ENCODE peak calls at places on chromosomes 4 and X, in ten cellular contexts. One of them, this sample, is unnamed.

GRCh38 chrX:1606476-1606875 is 8.4 kb upstream of the ASMT start:
- DNase-seq in colonic mucosa: no peak
- DNase-seq in fibroblast of lung: no peak
- DNase-seq in upper lobe of left lung: no peak
- DNase-seq in fibroblast of mammary gland: no peak
- DNase-seq in CD8-positive, alpha-beta T cell: no peak
- DNase-seq in cardiac fibroblast: no peak
- DNase-seq in upper lobe of right lung: no peak
- DNase-seq in heart right ventricle: no peak
- DNase-seq in neural progenitor cell: no peak
- DNase-seq in this sample: no peak

GRCh38 chr4:102815981-102816380 is 11.4 kb downstream of the UBE2D3 start:
- DNase-seq in fibroblast of lung: peak; percentile 83
- DNase-seq in upper lobe of left lung: no peak
- DNase-seq in cardiac fibroblast: peak; percentile 52
- DNase-seq in colonic mucosa: no peak
- DNase-seq in neural progenitor cell: no peak
- DNase-seq in heart right ventricle: no peak
- DNase-seq in upper lobe of right lung: no peak
- DNase-seq in CD8-positive, alpha-beta T cell: no peak
- DNase-seq in fibroblast of mammary gland: peak; percentile 95
- DNase-seq in this sample: peak; percentile 31

GRCh38 chr4:8732681-8733243 is 138.9 kb downstream of the HMX1 start:
- DNase-seq in upper lobe of right lung: peak; percentile 42
- DNase-seq in upper lobe of left lung: no peak
- DNase-seq in cardiac fibroblast: no peak
- DNase-seq in colonic mucosa: no peak
- DNase-seq in CD8-positive, alpha-beta T cell: no peak
- DNase-seq in neural progenitor cell: no peak
- DNase-seq in fibroblast of mammary gland: no peak
- DNase-seq in heart right ventricle: no peak
- DNase-seq in fibroblast of lung: no peak
- DNase-seq in this sample: no peak

GRCh38 chr4:11228575-11228974 is 200.1 kb downstream of the HS3ST1 start:
- DNase-seq in fibroblast of lung: peak; percentile 1
- DNase-seq in heart right ventricle: no peak
- DNase-seq in CD8-positive, alpha-beta T cell: no peak
- DNase-seq in fibroblast of mammary gland: no peak
- DNase-seq in upper lobe of left lung: no peak
- DNase-seq in cardiac fibroblast: no peak
- DNase-seq in upper lobe of right lung: no peak
- DNase-seq in neural progenitor cell: no peak
- DNase-seq in colonic mucosa: no peak
- DNase-seq in this sample: no peak

GRCh38 chr4:56410247-56410646 is 23.0 kb upstream of the AASDH start:
- DNase-seq in fibroblast of mammary gland: peak; percentile 99
- DNase-seq in cardiac fibroblast: peak; percentile 98
- DNase-seq in fibroblast of lung: peak; percentile 98
- DNase-seq in upper lobe of left lung: no peak
- DNase-seq in colonic mucosa: peak; percentile 60
- DNase-seq in neural progenitor cell: peak; percentile 83
- DNase-seq in upper lobe of right lung: no peak
- DNase-seq in heart right ventricle: no peak
- DNase-seq in CD8-positive, alpha-beta T cell: no peak
- DNase-seq in this sample: peak; percentile 97

GRCh38 chr4:91427171-91427570 is 876.6 kb upstream of the GRID2 start:
- DNase-seq in upper lobe of left lung: no peak
- DNase-seq in CD8-positive, alpha-beta T cell: no peak
- DNase-seq in neural progenitor cell: no peak
- DNase-seq in cardiac fibroblast: no peak
- DNase-seq in heart right ventricle: no peak
- DNase-seq in fibroblast of mammary gland: no peak
- DNase-seq in upper lobe of right lung: no peak
- DNase-seq in colonic mucosa: no peak
- DNase-seq in fibroblast of lung: no peak
- DNase-seq in this sample: no peak

GRCh38 chr4:83889802-83890201 is 353.9 kb downstream of the GPAT3 start:
- DNase-seq in neural progenitor cell: no peak
- DNase-seq in upper lobe of left lung: no peak
- DNase-seq in CD8-positive, alpha-beta T cell: no peak
- DNase-seq in heart right ventricle: no peak
- DNase-seq in upper lobe of right lung: no peak
- DNase-seq in colonic mucosa: no peak
- DNase-seq in fibroblast of lung: no peak
- DNase-seq in cardiac fibroblast: peak; percentile 6
- DNase-seq in fibroblast of mammary gland: peak; percentile 41
- DNase-seq in this sample: peak; percentile 29

GRCh38 chr4:162838671-162839070 is 328.0 kb downstream of the NAF1 start:
- DNase-seq in colonic mucosa: peak; percentile 43
- DNase-seq in fibroblast of mammary gland: no peak
- DNase-seq in cardiac fibroblast: no peak
- DNase-seq in upper lobe of right lung: no peak
- DNase-seq in CD8-positive, alpha-beta T cell: no peak
- DNase-seq in neural progenitor cell: no peak
- DNase-seq in heart right ventricle: no peak
- DNase-seq in upper lobe of left lung: no peak
- DNase-seq in fibroblast of lung: no peak
- DNase-seq in this sample: no peak

GRCh38 chrX:115023139-115023538 is 5.7 kb upstream of the IL13RA2 start:
- DNase-seq in cardiac fibroblast: peak; percentile 70
- DNase-seq in fibroblast of lung: peak; percentile 63
- DNase-seq in heart right ventricle: no peak
- DNase-seq in upper lobe of left lung: no peak
- DNase-seq in neural progenitor cell: no peak
- DNase-seq in upper lobe of right lung: no peak
- DNase-seq in CD8-positive, alpha-beta T cell: no peak
- DNase-seq in fibroblast of mammary gland: peak; percentile 87
- DNase-seq in colonic mucosa: no peak
- DNase-seq in this sample: peak; percentile 24

GRCh38 chr4:26717332-26717731 is 133.4 kb downstream of the TBC1D19 start:
- DNase-seq in fibroblast of mammary gland: peak; percentile 92
- DNase-seq in heart right ventricle: no peak
- DNase-seq in upper lobe of left lung: no peak
- DNase-seq in neural progenitor cell: no peak
- DNase-seq in colonic mucosa: no peak
- DNase-seq in fibroblast of lung: peak; percentile 68
- DNase-seq in upper lobe of right lung: no peak
- DNase-seq in cardiac fibroblast: peak; percentile 57
- DNase-seq in CD8-positive, alpha-beta T cell: no peak
- DNase-seq in this sample: no peak

GRCh38 chr4:105369988-105370387 is 103.9 kb downstream of the PPA2 start:
- DNase-seq in heart right ventricle: no peak
- DNase-seq in colonic mucosa: no peak
- DNase-seq in neural progenitor cell: no peak
- DNase-seq in fibroblast of lung: peak; percentile 81
- DNase-seq in upper lobe of left lung: no peak
- DNase-seq in upper lobe of right lung: no peak
- DNase-seq in fibroblast of mammary gland: peak; percentile 14
- DNase-seq in cardiac fibroblast: no peak
- DNase-seq in CD8-positive, alpha-beta T cell: no peak
- DNase-seq in this sample: no peak

GRCh38 chrX:134542485-134542884 is 82.5 kb downstream of the HPRT1 start:
- DNase-seq in colonic mucosa: no peak
- DNase-seq in neural progenitor cell: no peak
- DNase-seq in heart right ventricle: no peak
- DNase-seq in fibroblast of mammary gland: peak; percentile 84
- DNase-seq in CD8-positive, alpha-beta T cell: no peak
- DNase-seq in upper lobe of left lung: no peak
- DNase-seq in cardiac fibroblast: peak; percentile 88
- DNase-seq in upper lobe of right lung: no peak
- DNase-seq in fibroblast of lung: peak; percentile 80
- DNase-seq in this sample: peak; percentile 48

GRCh38 chr4:159401791-159402380 is 299.0 kb downstream of the RAPGEF2 start:
- DNase-seq in colonic mucosa: no peak
- DNase-seq in upper lobe of left lung: no peak
- DNase-seq in heart right ventricle: no peak
- DNase-seq in neural progenitor cell: peak; percentile 11
- DNase-seq in fibroblast of lung: peak; percentile 66
- DNase-seq in cardiac fibroblast: peak; percentile 60
- DNase-seq in fibroblast of mammary gland: peak; percentile 97
- DNase-seq in CD8-positive, alpha-beta T cell: no peak
- DNase-seq in upper lobe of right lung: no peak
- DNase-seq in this sample: peak; percentile 52

GRCh38 chrX:20267924-20268701 is 1.4 kb upstream of the RPS6KA3 start:
- DNase-seq in upper lobe of left lung: peak; percentile 84
- DNase-seq in neural progenitor cell: peak; percentile 61
- DNase-seq in colonic mucosa: peak; percentile 51
- DNase-seq in heart right ventricle: peak; percentile 58
- DNase-seq in CD8-positive, alpha-beta T cell: peak; percentile 54
- DNase-seq in fibroblast of mammary gland: no peak
- DNase-seq in upper lobe of right lung: peak; percentile 74
- DNase-seq in fibroblast of lung: peak; percentile 43
- DNase-seq in cardiac fibroblast: peak; percentile 41
- DNase-seq in this sample: no peak

GRCh38 chr4:140004580-140005314 is 149.2 kb downstream of the MAML3 start:
- DNase-seq in fibroblast of lung: peak; percentile 51
- DNase-seq in neural progenitor cell: peak; percentile 92
- DNase-seq in CD8-positive, alpha-beta T cell: no peak
- DNase-seq in colonic mucosa: no peak
- DNase-seq in upper lobe of left lung: peak; percentile 66
- DNase-seq in cardiac fibroblast: peak; percentile 62
- DNase-seq in upper lobe of right lung: peak; percentile 71
- DNase-seq in fibroblast of mammary gland: peak; percentile 56
- DNase-seq in heart right ventricle: peak; percentile 64
- DNase-seq in this sample: no peak

GRCh38 chr4:182600093-182600492 is 317.1 kb downstream of the DCTD start:
- DNase-seq in fibroblast of mammary gland: peak; percentile 34
- DNase-seq in CD8-positive, alpha-beta T cell: no peak
- DNase-seq in upper lobe of right lung: no peak
- DNase-seq in upper lobe of left lung: no peak
- DNase-seq in colonic mucosa: no peak
- DNase-seq in heart right ventricle: no peak
- DNase-seq in neural progenitor cell: no peak
- DNase-seq in fibroblast of lung: no peak
- DNase-seq in cardiac fibroblast: no peak
- DNase-seq in this sample: no peak

GRCh38 chrX:20244936-20245335 is 21.8 kb downstream of the RPS6KA3 start:
- DNase-seq in heart right ventricle: no peak
- DNase-seq in fibroblast of lung: peak; percentile 58
- DNase-seq in upper lobe of left lung: no peak
- DNase-seq in colonic mucosa: no peak
- DNase-seq in CD8-positive, alpha-beta T cell: no peak
- DNase-seq in neural progenitor cell: no peak
- DNase-seq in cardiac fibroblast: peak; percentile 63
- DNase-seq in fibroblast of mammary gland: peak; percentile 43
- DNase-seq in upper lobe of right lung: no peak
- DNase-seq in this sample: peak; percentile 52

GRCh38 chrX:45154462-45154861 is 46.2 kb downstream of the DIPK2B start:
- DNase-seq in cardiac fibroblast: no peak
- DNase-seq in neural progenitor cell: no peak
- DNase-seq in fibroblast of lung: no peak
- DNase-seq in CD8-positive, alpha-beta T cell: no peak
- DNase-seq in heart right ventricle: no peak
- DNase-seq in upper lobe of right lung: no peak
- DNase-seq in fibroblast of mammary gland: no peak
- DNase-seq in colonic mucosa: no peak
- DNase-seq in upper lobe of left lung: no peak
- DNase-seq in this sample: no peak

DNA sequence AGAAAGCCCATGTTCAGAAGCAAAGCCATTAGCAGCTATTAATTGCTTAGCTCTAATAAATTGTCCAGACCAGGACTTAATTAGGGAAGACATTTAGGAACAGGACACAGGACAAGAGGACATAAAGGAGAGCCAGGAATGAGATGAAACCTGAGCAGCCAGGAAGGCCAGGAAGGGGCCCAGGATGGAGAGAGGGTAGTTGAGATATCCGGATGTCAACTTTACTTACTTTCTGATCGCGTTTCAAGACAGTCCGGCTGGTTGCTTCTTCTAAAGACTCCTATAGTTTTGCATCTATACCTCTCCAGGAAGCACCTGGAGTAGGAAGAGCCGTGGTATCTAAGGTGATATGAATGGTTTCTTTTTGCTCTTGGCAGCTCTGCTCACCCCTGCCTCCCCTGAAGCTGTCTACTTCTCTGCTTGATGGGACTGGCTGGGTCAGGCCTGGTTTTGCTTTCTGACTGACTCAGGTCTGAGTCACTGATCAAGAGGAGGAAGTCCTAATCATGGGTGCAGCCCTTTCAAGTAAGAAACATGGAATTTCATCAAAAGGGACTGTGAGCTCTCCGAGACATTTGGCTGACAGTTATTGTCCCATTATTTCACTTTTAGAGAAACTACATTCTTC is 733.3 kb downstream of the RPA4 start:
- DNase-seq in cardiac fibroblast: peak; percentile 54
- DNase-seq in neural progenitor cell: no peak
- DNase-seq in fibroblast of lung: peak; percentile 59
- DNase-seq in upper lobe of left lung: no peak
- DNase-seq in upper lobe of right lung: no peak
- DNase-seq in CD8-positive, alpha-beta T cell: no peak
- DNase-seq in fibroblast of mammary gland: peak; percentile 73
- DNase-seq in colonic mucosa: no peak
- DNase-seq in heart right ventricle: no peak
- DNase-seq in this sample: peak; percentile 8
- H3K4me3 ChIP-seq in cardiac fibroblast: no peak overlapping the region
- H3K4me3 ChIP-seq in neural progenitor cell: no peak overlapping the region
- H3K4me3 ChIP-seq in fibroblast of lung: no peak overlapping the region
- H3K4me3 ChIP-seq in upper lobe of left lung: no peak overlapping the region
- H3K4me3 ChIP-seq in upper lobe of right lung: no peak overlapping the region
- H3K4me3 ChIP-seq in CD8-positive, alpha-beta T cell: no peak overlapping the region
- H3K4me3 ChIP-seq in fibroblast of mammary gland: no peak overlapping the region
- H3K4me3 ChIP-seq in colonic mucosa: no peak overlapping the region
- H3K4me3 ChIP-seq in heart right ventricle: no peak overlapping the region
- H3K4me3 ChIP-seq in this sample: no peak overlapping the region

GRCh38 chrX:40314070-40314469 is 216.3 kb upstream of the BCOR start:
- DNase-seq in fibroblast of lung: no peak
- DNase-seq in CD8-positive, alpha-beta T cell: no peak
- DNase-seq in upper lobe of right lung: no peak
- DNase-seq in upper lobe of left lung: no peak
- DNase-seq in neural progenitor cell: peak; percentile 55
- DNase-seq in cardiac fibroblast: no peak
- DNase-seq in heart right ventricle: no peak
- DNase-seq in fibroblast of mammary gland: no peak
- DNase-seq in colonic mucosa: no peak
- DNase-seq in this sample: no peak
- TF ChIP-seq CTCF in fibroblast of lung: no peak
- TF ChIP-seq CTCF in CD8-positive, alpha-beta T cell: no peak
- TF ChIP-seq CTCF in upper lobe of right lung: peak; percentile 6
- TF ChIP-seq CTCF in upper lobe of left lung: no peak
- TF ChIP-seq CTCF in neural progenitor cell: peak; percentile 48
- TF ChIP-seq CTCF in cardiac fibroblast: no peak
- TF ChIP-seq CTCF in heart right ventricle: peak; percentile 11
- TF ChIP-seq CTCF in fibroblast of mammary gland: no peak
- TF ChIP-seq CTCF in colonic mucosa: no peak
- TF ChIP-seq CTCF in this sample: no peak

GRCh38 chrX:77451041-77451440 is 3.9 kb downstream of the FGF16 start:
- DNase-seq in CD8-positive, alpha-beta T cell: no peak
- DNase-seq in fibroblast of mammary gland: peak; percentile 81
- DNase-seq in cardiac fibroblast: peak; percentile 32
- DNase-seq in fibroblast of lung: peak; percentile 48
- DNase-seq in upper lobe of right lung: no peak
- DNase-seq in upper lobe of left lung: no peak
- DNase-seq in colonic mucosa: no peak
- DNase-seq in neural progenitor cell: no peak
- DNase-seq in heart right ventricle: no peak
- DNase-seq in this sample: no peak
- H3K4me3 ChIP-seq in CD8-positive, alpha-beta T cell: no peak overlapping the region
- H3K4me3 ChIP-seq in fibroblast of mammary gland: no peak overlapping the region
- H3K4me3 ChIP-seq in cardiac fibroblast: no peak overlapping the region
- H3K4me3 ChIP-seq in fibroblast of lung: no peak overlapping the region
- H3K4me3 ChIP-seq in upper lobe of right lung: no peak overlapping the region
- H3K4me3 ChIP-seq in upper lobe of left lung: no peak overlapping the region
- H3K4me3 ChIP-seq in colonic mucosa: no peak overlapping the region
- H3K4me3 ChIP-seq in neural progenitor cell: no peak overlapping the region
- H3K4me3 ChIP-seq in heart right ventricle: no peak overlapping the region
- H3K4me3 ChIP-seq in this sample: no peak overlapping the region

GRCh38 chrX:139967300-139967699 is 2.0 kb upstream of the CXorf66 start:
- DNase-seq in heart right ventricle: no peak
- DNase-seq in upper lobe of left lung: no peak
- DNase-seq in fibroblast of lung: peak; percentile 1
- DNase-seq in upper lobe of right lung: no peak
- DNase-seq in colonic mucosa: peak; percentile 22
- DNase-seq in fibroblast of mammary gland: peak; percentile 2
- DNase-seq in CD8-positive, alpha-beta T cell: no peak
- DNase-seq in neural progenitor cell: peak; percentile 2
- DNase-seq in cardiac fibroblast: peak; percentile 10
- DNase-seq in this sample: no peak
- TF ChIP-seq CTCF in heart right ventricle: peak; percentile 24
- TF ChIP-seq CTCF in upper lobe of left lung: no peak
- TF ChIP-seq CTCF in fibroblast of lung: peak; percentile 15
- TF ChIP-seq CTCF in upper lobe of right lung: no peak
- TF ChIP-seq CTCF in colonic mucosa: no peak
- TF ChIP-seq CTCF in fibroblast of mammary gland: peak; percentile 39
- TF ChIP-seq CTCF in CD8-positive, alpha-beta T cell: no peak
- TF ChIP-seq CTCF in neural progenitor cell: peak; percentile 44
- TF ChIP-seq CTCF in cardiac fibroblast: peak; percentile 32
- TF ChIP-seq CTCF in this sample: peak; percentile 19

This sample was measured in astrocyte of the cerebellum.